ENCODE peak calls at places on chromosomes 11 and 22, in seven cellular contexts. E is adipocyte, H is colonic mucosa, R is neural progenitor cell, N is mammary epithelial cell, F is PC-3, W is HCT116. Z is an unnamed sample.

GRCh38 chr11:35304393-35304790 is 115.0 kb downstream of the SLC1A2 start:
- DNase-seq in W (no peak), N (peak; percentile 42), F (peak; percentile 55), H (no peak), E (peak; percentile 41), R (no peak), Z (no peak)

GRCh38 chr22:26995222-26995621 is 337.8 kb downstream of the MIAT start:
- DNase-seq in W (no peak), R (no peak), H (no peak), E (no peak), N (no peak), F (no peak), Z (no peak)

GRCh38 chr11:73040046-73040445 is 102.1 kb downstream of the FCHSD2 start:
- DNase-seq in F (no peak), N (no peak), W (no peak), E (no peak), H (no peak), R (peak; percentile 90), Z (no peak)

GRCh38 chr11:102240502-102240901 is 76.8 kb upstream of the BIRC3 start:
- DNase-seq in W (no peak), N (no peak), E (peak; percentile 64), F (peak; percentile 35), R (no peak), H (no peak), Z (no peak)

GRCh38 chr11:931385-931784 is 5.7 kb downstream of the AP2A2 start:
- DNase-seq in W (no peak), H (no peak), R (no peak), N (no peak), E (no peak), F (no peak), Z (no peak)

GRCh38 chr22:44259366-44260215 is 53.2 kb downstream of the SHISAL1 start:
- DNase-seq in N (no peak), R (no peak), F (no peak), W (no peak), E (no peak), H (no peak), Z (no peak)

GRCh38 chr11:132848336-132848735 is 684.0 kb downstream of the OPCML start:
- DNase-seq in F (no peak), W (no peak), N (peak; percentile 90), R (no peak), H (no peak), E (peak; percentile 46), Z (no peak)

GRCh38 chr11:76667271-76667818 is 3.2 kb downstream of the LRRC32 start:
- DNase-seq in W (no peak), R (no peak), E (no peak), N (no peak), H (no peak), F (no peak), Z (no peak)

GRCh38 chr22:23500508-23501208 is 79.4 kb downstream of the IGLL1 start:
- DNase-seq in E (no peak), F (no peak), N (no peak), H (no peak), R (no peak), W (no peak), Z (peak; percentile 63)

GRCh38 chr11:23112987-23113886 is 253.0 kb upstream of the CCDC179 start:
- DNase-seq in E (peak; percentile 78), N (peak; percentile 41), R (peak; percentile 59), W (no peak), F (peak; percentile 85), H (peak; percentile 87), Z (peak; percentile 21)

GRCh38 chr11:44326615-44327475 is 16.9 kb upstream of the ALX4 start:
- DNase-seq in F (no peak), W (no peak), R (no peak), N (no peak), E (no peak), H (no peak), Z (no peak)

GRCh38 chr22:49015993-49016908 is 811.4 kb downstream of the BRD1 start:
- DNase-seq in F (no peak), W (no peak), H (no peak), E (no peak), N (no peak), R (no peak), Z (no peak)

GRCh38 chr11:119335655-119336543 is 1.6 kb downstream of the RNF26 start:
- DNase-seq in H (no peak), W (no peak), N (peak; percentile 38), F (peak; percentile 46), R (no peak), E (no peak), Z (no peak)

GRCh38 chr22:31995046-31995445 is 48.0 kb upstream of the SLC5A1 start:
- DNase-seq in E (no peak), F (peak; percentile 4), H (no peak), N (no peak), R (peak; percentile 18), W (no peak), Z (no peak)

GRCh38 chr22:47192651-47193437 is 430.4 kb downstream of the TBC1D22A start:
- DNase-seq in N (no peak), R (no peak), H (peak; percentile 89), W (peak; percentile 75), E (no peak), F (peak; percentile 52), Z (peak; percentile 16)

GRCh38 chr22:44391481-44392445 is 79.0 kb upstream of the SHISAL1 start:
- DNase-seq in R (no peak), W (no peak), F (peak; percentile 5), H (no peak), E (no peak), N (no peak), Z (no peak)

GRCh38 chr22:50210378-50211139 is 9.7 kb downstream of the SELENOO start:
- DNase-seq in F (no peak), W (no peak), E (no peak), R (no peak), N (no peak), H (no peak), Z (no peak)

GRCh38 chr11:78961186-78961782 is 386.6 kb upstream of the NARS2 start:
- DNase-seq in E (peak; percentile 39), W (peak; percentile 15), F (peak; percentile 96), H (peak; percentile 39), R (peak; percentile 68), N (peak; percentile 60), Z (no peak)

GRCh38 chr11:118895093-118896039 is 11.7 kb downstream of the CXCR5 start:
- DNase-seq in H (no peak), E (no peak), N (no peak), F (no peak), R (no peak), W (no peak), Z (peak; percentile 68)

GRCh38 chr11:126740857-126741256 is 259.7 kb downstream of the KIRREL3 start:
- DNase-seq in F (no peak), H (no peak), W (no peak), E (no peak), N (no peak), R (no peak), Z (no peak)

GRCh38 chr11:114439229-114440120 is at the start of gene REXO2:
- DNase-seq in R (peak; percentile 96), N (peak; percentile 95), F (peak; percentile 99), E (peak; percentile 97), H (peak; percentile 98), W (peak; percentile 89), Z (peak; percentile 95)

GRCh38 chr11:114441921-114442320 is 2.7 kb downstream of the REXO2 start:
- DNase-seq in F (no peak), H (no peak), R (no peak), W (no peak), N (no peak), E (peak; percentile 12), Z (no peak)

GRCh38 chr11:114442559-114442958 is 3.3 kb downstream of the REXO2 start:
- DNase-seq in E (no peak), R (no peak), W (no peak), F (no peak), H (no peak), N (no peak), Z (no peak)

GRCh38 chr11:114440121-114440860 is 1.0 kb downstream of the REXO2 start:
- DNase-seq in E (peak; percentile 75), N (no peak), F (peak; percentile 29), R (peak; percentile 16), H (no peak), W (no peak), Z (no peak)

GRCh38 chr11:114440971-114441810 is 1.9 kb downstream of the REXO2 start:
- DNase-seq in H (no peak), E (peak; percentile 48), W (no peak), N (no peak), R (no peak), F (peak; percentile 36), Z (no peak)
- H3K9ac ChIP-seq in H (no peak overlapping the region), E (peak overlapping the region; percentile 95), W (no peak overlapping the region), N (no peak overlapping the region), R (no peak overlapping the region), F (no peak overlapping the region), Z (no peak overlapping the region)

DNA sequence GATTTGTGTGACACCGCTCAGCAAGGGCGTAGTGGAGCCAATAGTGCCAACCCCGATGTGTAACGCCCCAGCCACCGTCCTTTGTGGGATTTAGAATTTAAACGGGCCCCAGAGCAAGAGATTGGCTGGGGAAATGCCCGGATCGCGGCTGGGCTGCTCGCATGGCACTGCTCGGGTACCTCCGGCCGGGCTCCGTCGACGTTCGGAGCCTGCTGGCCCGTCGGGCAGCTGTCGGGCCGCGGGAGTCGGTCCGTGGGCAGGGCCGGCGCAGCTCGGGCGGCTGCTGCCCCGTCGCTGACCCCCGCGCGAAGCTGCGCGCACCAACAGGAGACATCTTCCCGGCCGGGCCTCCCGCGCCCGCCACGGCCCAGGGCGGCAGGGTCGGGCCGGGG is 1.4 kb upstream of the KDM2A start:
- DNase-seq in F (no peak), E (no peak), R (peak; percentile 62), H (peak; percentile 38), W (no peak), N (no peak), Z (no peak)
- H3K9ac ChIP-seq in F (no peak overlapping the region), E (peak overlapping the region; percentile 88), R (no peak overlapping the region), H (peak overlapping the region; percentile 83), W (no peak overlapping the region), N (no peak overlapping the region), Z (no peak overlapping the region)

DNA sequence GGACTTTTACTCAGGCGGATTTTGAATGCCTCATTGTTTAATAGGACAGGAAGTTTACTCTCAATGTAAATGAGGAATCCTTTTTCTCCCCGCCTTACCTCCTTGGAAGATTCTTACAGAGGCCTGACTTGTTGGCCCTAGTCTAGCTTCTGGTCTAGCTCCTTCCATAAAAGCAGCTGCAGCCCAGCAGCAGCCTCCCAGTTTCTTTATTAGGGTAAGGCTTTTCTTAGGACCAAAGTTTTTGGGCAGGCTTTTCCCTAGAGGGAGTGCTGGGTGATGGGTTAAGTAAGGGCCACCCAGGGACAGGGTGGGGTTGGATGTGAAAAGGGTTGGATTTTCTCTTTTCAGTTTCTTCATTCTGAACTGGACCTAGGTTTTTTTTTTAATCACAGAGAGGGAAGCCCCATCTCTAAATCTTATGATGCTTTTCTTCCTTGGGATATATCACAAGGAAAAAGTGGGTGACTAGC is 49.7 kb downstream of the LIF start:
- DNase-seq in R (no peak), H (no peak), E (no peak), F (no peak), N (no peak), W (no peak), Z (no peak)
- H3K9ac ChIP-seq in R (no peak overlapping the region), H (no peak overlapping the region), E (peak overlapping the region; percentile 57), F (peak overlapping the region; percentile 92), N (peak overlapping the region; percentile 95), W (peak overlapping the region; percentile 62), Z (peak overlapping the region; percentile 22)

DNA sequence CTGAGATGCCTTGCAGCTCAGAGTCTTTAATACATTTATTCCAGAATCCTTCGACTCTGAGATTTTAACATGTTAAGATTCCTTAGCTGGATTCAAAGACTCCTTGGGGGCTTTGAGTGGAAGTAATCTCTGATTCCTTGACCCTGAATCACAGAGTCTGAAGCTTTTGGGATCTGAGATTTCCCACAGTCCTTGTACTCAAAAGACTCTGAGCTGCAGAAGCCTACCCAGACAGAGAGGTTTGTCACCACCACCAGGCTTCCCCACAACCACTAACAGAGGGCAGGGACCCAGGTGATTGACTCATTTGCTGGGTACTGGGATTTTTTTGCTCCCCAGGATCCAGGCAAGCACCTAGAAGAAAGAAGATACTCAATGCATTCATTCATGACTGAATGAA is 1.4 kb upstream of the SERPINH1 start:
- DNase-seq in F (no peak), H (no peak), E (peak; percentile 56), N (no peak), W (no peak), R (no peak), Z (no peak)
- H3K9ac ChIP-seq in F (no peak overlapping the region), H (no peak overlapping the region), E (peak overlapping the region; percentile 99), N (no peak overlapping the region), W (no peak overlapping the region), R (no peak overlapping the region), Z (no peak overlapping the region)

Z was measured in DND-41.